ENCODE peak calls at places on chromosomes 11 and 22, in seven cellular contexts. Y, Z, M, G, W, N and H are unnamed samples.

GRCh38 chr11:116960916-116961315 is 123.5 kb upstream of the APOA1 start:
- DNase-seq in Y (peak), Z (no peak), M (peak), G (no peak), W (peak), N (no peak), H (peak)

GRCh38 chr22:20290578-20291248 is 22.6 kb upstream of the RTN4R start:
- DNase-seq in Y (no peak), Z (no peak), M (no peak), G (no peak), W (no peak), N (no peak), H (no peak)

GRCh38 chr22:43110444-43110926 is at the start of gene BIK:
- DNase-seq in Y (peak), Z (no peak), M (peak), G (no peak), W (no peak), N (no peak), H (peak)

GRCh38 chr11:2989551-2989950 is 2.6 kb downstream of the NAP1L4 start:
- DNase-seq in Y (no peak), Z (no peak), M (no peak), G (no peak), W (no peak), N (no peak), H (peak)

GRCh38 chr11:97622795-97623194 is 1233.0 kb downstream of the JRKL start:
- DNase-seq in Y (no peak), Z (no peak), M (no peak), G (no peak), W (no peak), N (no peak), H (no peak)

GRCh38 chr11:102254047-102254446 is 63.2 kb upstream of the BIRC3 start:
- DNase-seq in Y (no peak), Z (no peak), M (no peak), G (no peak), W (no peak), N (no peak), H (no peak)

GRCh38 chr11:106854429-106854828 is 163.8 kb downstream of the GUCY1A2 start:
- DNase-seq in Y (no peak), Z (peak), M (no peak), G (no peak), W (no peak), N (no peak), H (no peak)

GRCh38 chr22:27630754-27631153 is 170.8 kb downstream of the MN1 start:
- DNase-seq in Y (no peak), Z (no peak), M (no peak), G (no peak), W (no peak), N (no peak), H (no peak)

GRCh38 chr11:64741393-64742086 is 2.4 kb downstream of the RASGRP2 start:
- DNase-seq in Y (no peak), Z (no peak), M (no peak), G (no peak), W (no peak), N (no peak), H (no peak)

GRCh38 chr22:46845281-46846153 is 83.1 kb downstream of the TBC1D22A start:
- DNase-seq in Y (peak), Z (no peak), M (peak), G (peak), W (no peak), N (peak), H (peak)

GRCh38 chr11:92865352-92865751 is 104.1 kb upstream of the MTNR1B start:
- DNase-seq in Y (peak), Z (no peak), M (peak), G (no peak), W (no peak), N (no peak), H (no peak)

GRCh38 chr11:35974878-35975578 is 31.2 kb downstream of the LDLRAD3 start:
- DNase-seq in Y (no peak), Z (no peak), M (no peak), G (no peak), W (no peak), N (no peak), H (no peak)

GRCh38 chr11:99638073-99638553 is 617.4 kb downstream of the CNTN5 start:
- DNase-seq in Y (no peak), Z (no peak), M (no peak), G (no peak), W (no peak), N (no peak), H (no peak)

GRCh38 chr22:20571531-20572007 is 64.2 kb downstream of the MED15 start:
- DNase-seq in Y (peak), Z (no peak), M (peak), G (no peak), W (no peak), N (no peak), H (peak)

GRCh38 chr11:16924826-16925494 is 89.3 kb downstream of the PLEKHA7 start:
- DNase-seq in Y (peak), Z (no peak), M (peak), G (peak), W (peak), N (no peak), H (no peak)

GRCh38 chr11:27693398-27693797 is 6.9 kb downstream of the BDNF start:
- DNase-seq in Y (no peak), Z (no peak), M (no peak), G (no peak), W (no peak), N (no peak), H (no peak)

GRCh38 chr11:118933486-118933885 is 7.8 kb upstream of the BCL9L start:
- DNase-seq in Y (no peak), Z (no peak), M (peak), G (peak), W (no peak), N (no peak), H (peak)